ENCODE peak calls at places on chromosomes 4 and X, in ten cellular contexts. T is Caco-2, L is DND-41, K is A549, N is psoas muscle, G is SK-N-SH, O is uterus, B is fibroblast of mammary gland, V is fibroblast of the aortic adventitia, E is upper lobe of left lung. Z is an unnamed sample.

GRCh38 chrX:110989447-110989846 is 106.5 kb upstream of the PAK3 start:
- DNase-seq in B (no peak), T (no peak), L (no peak), V (no peak), G (no peak), N (no peak), K (no peak), O (no peak), E (no peak), Z (no peak)

GRCh38 chrX:72146527-72146926 is 14.8 kb upstream of the RTL5 start:
- DNase-seq in G (no peak), E (no peak), O (no peak), N (no peak), L (no peak), T (no peak), K (no peak), V (no peak), B (no peak), Z (no peak)

GRCh38 chrX:44314259-44314734 is 29.2 kb downstream of the EFHC2 start:
- DNase-seq in T (peak), K (no peak), B (peak), L (no peak), G (peak), E (no peak), N (peak), O (no peak), V (peak), Z (peak)

GRCh38 chrX:44071070-44071645 is 98.0 kb upstream of the NDP start:
- DNase-seq in T (no peak), V (no peak), L (no peak), O (no peak), E (no peak), K (no peak), G (no peak), B (peak), N (no peak), Z (no peak)

GRCh38 chr4:37891221-37892159 is 606 bp downstream of the TBC1D1 start:
- DNase-seq in L (peak), K (no peak), V (peak), G (peak), T (no peak), B (peak), O (peak), N (peak), E (no peak), Z (peak)

GRCh38 chr4:168521736-168522135 is 24.9 kb downstream of the PALLD start:
- DNase-seq in K (no peak), N (no peak), B (no peak), E (no peak), L (no peak), V (no peak), T (no peak), G (no peak), O (no peak), Z (no peak)

GRCh38 chrX:1144293-1144692 is 68.2 kb downstream of the CRLF2 start:
- DNase-seq in E (no peak), L (no peak), B (no peak), T (no peak), V (no peak), G (no peak), O (no peak), K (no peak), N (no peak), Z (no peak)

GRCh38 chrX:397575-397974 is 10.9 kb upstream of the PPP2R3B start:
- DNase-seq in T (no peak), E (no peak), B (peak), N (peak), V (peak), L (no peak), K (no peak), G (no peak), O (no peak), Z (no peak)

DNA sequence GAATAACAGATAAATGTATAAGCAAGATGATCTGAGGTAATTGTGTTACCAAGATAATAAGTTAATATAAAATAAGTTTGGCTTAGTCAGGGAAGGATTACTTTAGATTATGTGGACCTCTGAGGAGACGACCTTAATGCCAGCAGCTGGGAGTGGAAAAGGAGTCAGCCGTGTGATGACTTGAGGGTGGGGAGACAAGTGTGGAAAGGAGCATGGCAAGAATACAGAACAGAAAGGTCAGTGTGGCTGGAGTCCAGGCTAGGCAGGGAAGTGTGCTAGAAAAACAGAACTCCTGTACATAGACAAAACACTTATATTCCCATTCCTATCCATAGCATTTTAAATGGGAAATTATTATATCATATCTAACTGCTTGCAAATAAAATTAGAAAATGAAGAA is 138.8 kb downstream of the PDLIM5 start:
- DNase-seq in O (no peak), E (no peak), L (no peak), N (no peak), G (no peak), K (no peak), B (no peak), V (peak), T (no peak), Z (no peak)
- TF ChIP-seq CTCF in O (no peak), E (no peak), L (no peak), N (no peak), G (no peak), K (no peak), B (no peak), V (no peak), T (no peak), Z (no peak)

DNA sequence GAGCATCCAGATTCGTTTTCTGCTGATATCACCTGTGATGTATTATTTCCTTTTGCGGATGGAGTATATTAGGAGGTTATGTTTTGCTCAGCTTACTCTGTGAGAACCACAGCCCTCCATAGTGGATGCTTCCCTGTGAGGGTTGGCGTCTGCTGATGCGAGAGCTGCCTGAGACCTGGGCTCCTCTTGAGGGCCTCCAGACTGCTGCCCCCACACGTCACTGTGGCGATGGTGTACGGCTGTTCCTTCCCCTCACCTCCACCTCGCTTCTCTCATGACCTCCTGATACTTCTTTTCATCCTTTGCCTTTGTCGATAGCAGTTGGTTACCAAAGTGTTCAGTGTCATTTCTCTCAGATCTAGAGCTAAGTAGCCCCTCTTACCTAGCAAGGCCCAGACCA is 71.7 kb downstream of the TNIP2 start:
- DNase-seq in B (no peak), L (no peak), K (no peak), N (no peak), G (no peak), E (no peak), V (no peak), T (no peak), O (no peak), Z (no peak)
- H3K4me3 ChIP-seq in B (no peak), L (no peak), K (no peak), N (no peak), G (no peak), E (no peak), V (no peak), T (no peak), O (no peak), Z (no peak)

DNA sequence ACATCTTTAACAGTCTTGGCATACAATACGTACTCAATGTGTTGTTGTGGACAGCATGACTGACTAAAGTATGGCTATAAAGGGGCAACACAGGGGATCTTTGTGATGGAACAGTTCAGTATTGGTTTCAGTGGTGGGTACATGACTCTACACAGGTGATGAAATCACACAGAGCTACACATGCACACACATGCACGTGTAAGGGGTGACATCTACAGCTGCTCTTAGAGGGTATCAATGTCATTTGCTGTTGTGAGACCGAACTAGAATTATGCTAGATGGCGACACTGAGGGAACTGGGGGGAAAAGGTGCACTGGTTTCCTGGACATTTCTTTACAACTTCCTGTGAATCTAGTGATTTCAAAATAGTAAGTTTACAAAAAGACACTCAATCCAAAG is 22.1 kb downstream of the GAB3 start:
- DNase-seq in V (no peak), K (no peak), B (no peak), O (no peak), T (no peak), L (no peak), E (no peak), N (no peak), G (no peak), Z (peak)
- TF ChIP-seq CTCF in V (no peak), K (no peak), B (no peak), O (no peak), T (no peak), L (peak), E (no peak), N (no peak), G (no peak), Z (no peak)

GRCh38 chr4:24748758-24749350 is 46.5 kb upstream of the SOD3 start:
- DNase-seq in O (no peak), V (no peak), L (no peak), B (no peak), K (peak), E (no peak), G (no peak), N (no peak), T (no peak), Z (no peak)

GRCh38 chr4:24745172-24745895 is 50.0 kb upstream of the SOD3 start:
- DNase-seq in V (no peak), N (no peak), B (no peak), T (no peak), O (no peak), E (no peak), L (no peak), K (no peak), G (no peak), Z (no peak)

GRCh38 chr4:24748023-24748422 is 47.4 kb upstream of the SOD3 start:
- DNase-seq in V (no peak), E (no peak), G (no peak), B (no peak), O (no peak), K (no peak), N (no peak), L (no peak), T (no peak), Z (no peak)

GRCh38 chr4:24750106-24750505 is 45.3 kb upstream of the SOD3 start:
- DNase-seq in N (no peak), E (no peak), O (no peak), B (no peak), K (no peak), G (no peak), L (no peak), V (no peak), T (no peak), Z (no peak)

DNA sequence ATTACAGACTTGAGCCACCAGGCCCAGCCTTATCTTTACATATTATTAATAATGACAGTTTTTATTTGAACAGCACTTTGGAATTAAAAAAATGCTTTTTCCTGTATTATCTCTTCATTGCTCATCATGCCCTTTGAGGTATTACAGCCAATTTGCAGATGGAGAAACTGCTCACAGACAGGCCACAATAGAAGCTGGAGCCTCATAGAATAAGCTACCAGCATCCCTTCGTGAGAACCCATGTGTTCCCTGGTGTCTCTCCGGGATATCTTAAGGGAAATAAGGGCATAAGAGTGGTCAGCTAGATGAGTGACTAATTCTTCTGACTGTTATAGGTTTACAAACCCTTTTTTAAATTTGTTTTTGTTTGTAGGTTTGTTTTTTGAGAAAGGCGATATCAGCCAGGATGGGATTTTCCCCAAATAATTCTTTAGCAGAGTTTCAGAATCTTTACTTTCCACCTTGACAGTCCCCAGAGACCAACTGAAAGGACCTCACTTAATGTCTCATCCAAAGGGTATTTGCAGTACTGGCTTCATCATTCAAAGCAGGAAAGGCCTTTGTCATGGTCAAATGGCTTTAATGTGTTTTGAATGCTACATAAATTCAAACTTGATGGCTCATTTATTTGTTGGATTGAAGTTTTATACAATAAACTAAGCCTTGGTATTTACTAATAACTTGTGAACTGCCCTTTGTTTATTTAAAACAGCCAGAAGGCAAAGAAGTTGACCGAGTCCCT is 48.0 kb upstream of the SOD3 start:
- DNase-seq in L (no peak), O (no peak), K (no peak), T (no peak), N (no peak), B (no peak), G (no peak), V (no peak), E (no peak), Z (no peak)
- H3K4me3 ChIP-seq in L (no peak), O (no peak), K (no peak), T (no peak), N (no peak), B (no peak), G (no peak), V (no peak), E (no peak), Z (no peak)

Z was measured in NB4.